ENCODE peak calls at places on chromosome 15, in nine cellular contexts. V is RPMI7951; Q is T-helper 9 cell; D is HTR-8/SVneo; U is naive thymus-derived CD8-positive, alpha-beta T cell; W is stimulated activated CD8-positive, alpha-beta memory T cell treated with anti-CD3 and anti-CD28 coated beads, Interleukin-4, amount 100 ng/mL, for 1 hour; P is effector memory CD8-positive, alpha-beta T cell; Z is EH; X is posterior vena cava. J is an unnamed sample.

GRCh38 chr15:67914537-67915373 is 74.9 kb upstream of the RNU6-1 start:
- DNase-seq in Z (peak), W (no peak), V (no peak), Q (no peak), U (no peak), P (no peak), X (peak), D (no peak), J (peak)

GRCh38 chr15:94576889-94577533 is 345.6 kb downstream of the MCTP2 start:
- DNase-seq in Z (no peak), W (no peak), X (no peak), Q (peak), V (peak), U (no peak), D (peak), P (peak), J (peak)

GRCh38 chr15:77519540-77519939 is 98.9 kb downstream of the HMG20A start:
- DNase-seq in Z (peak), P (no peak), V (no peak), D (no peak), W (no peak), U (no peak), Q (no peak), X (no peak), J (no peak)

GRCh38 chr15:79985571-79985970 is 14.6 kb upstream of the BCL2A1 start:
- DNase-seq in X (no peak), D (no peak), Q (no peak), V (no peak), U (no peak), Z (no peak), P (no peak), W (no peak), J (no peak)

GRCh38 chr15:31352911-31353811 is 26.5 kb downstream of the KLF13 start:
- DNase-seq in W (no peak), Q (no peak), D (peak), U (peak), Z (peak), P (peak), V (peak), X (no peak), J (peak)

GRCh38 chr15:29852201-29852600 is 29.9 kb upstream of the TJP1 start:
- DNase-seq in D (no peak), X (no peak), W (no peak), Z (no peak), P (no peak), U (no peak), Q (no peak), V (no peak), J (no peak)

GRCh38 chr15:25565470-25566264 is 126.8 kb upstream of the UBE3A start:
- DNase-seq in U (no peak), W (no peak), Z (no peak), Q (no peak), D (no peak), V (no peak), P (no peak), X (no peak), J (no peak)

GRCh38 chr15:44035781-44036699 is 159.0 kb downstream of the FRMD5 start:
- DNase-seq in V (no peak), D (no peak), Q (no peak), P (no peak), U (no peak), X (no peak), Z (peak), W (no peak), J (peak)

GRCh38 chr15:74630284-74631086 is 14.8 kb downstream of the CLK3 start:
- DNase-seq in X (peak), P (no peak), U (no peak), W (no peak), Z (no peak), V (no peak), D (no peak), Q (no peak), J (peak)

GRCh38 chr15:38547255-38547997 is 17.2 kb downstream of the RASGRP1 start:
- DNase-seq in Z (peak), W (no peak), X (no peak), Q (no peak), V (peak), D (no peak), U (no peak), P (no peak), J (peak)

GRCh38 chr15:57198654-57199241 is 177.6 kb upstream of the CGNL1 start:
- DNase-seq in P (no peak), Z (peak), U (no peak), D (no peak), V (no peak), W (no peak), Q (no peak), X (no peak), J (no peak)

GRCh38 chr15:29844290-29844903 is 22.1 kb upstream of the TJP1 start:
- DNase-seq in Q (no peak), W (no peak), V (peak), X (no peak), Z (no peak), P (no peak), U (no peak), D (no peak), J (peak)

GRCh38 chr15:50828610-50829206 is 63.2 kb upstream of the SPPL2A start:
- DNase-seq in P (no peak), V (peak), Z (peak), X (no peak), U (no peak), W (no peak), D (peak), Q (no peak), J (peak)

GRCh38 chr15:58357529-58358476 is 74.0 kb upstream of the LIPC start:
- DNase-seq in U (peak), V (no peak), D (no peak), X (no peak), Z (peak), P (no peak), Q (no peak), W (no peak), J (peak)

GRCh38 chr15:47184405-47185221 is 532.7 kb upstream of the SEMA6D start:
- DNase-seq in U (no peak), X (peak), D (peak), W (no peak), V (no peak), P (no peak), Q (no peak), Z (peak), J (peak)

GRCh38 chr15:98905981-98906711 is 101.4 kb downstream of the PGPEP1L start:
- DNase-seq in P (no peak), Q (no peak), U (no peak), V (no peak), D (no peak), W (no peak), X (no peak), Z (peak), J (peak)

GRCh38 chr15:26894181-26894580 is 27.3 kb downstream of the GABRA5 start:
- DNase-seq in X (no peak), W (no peak), U (no peak), D (no peak), Z (no peak), V (no peak), Q (no peak), P (no peak), J (no peak)

GRCh38 chr15:58038426-58039106 is 26.9 kb downstream of the ALDH1A2 start:
- DNase-seq in W (no peak), U (no peak), Z (peak), D (no peak), P (no peak), V (peak), Q (no peak), X (no peak), J (peak)

GRCh38 chr15:54502416-54503075 is 524.3 kb downstream of the UNC13C start:
- DNase-seq in U (no peak), Q (no peak), P (no peak), X (no peak), Z (no peak), V (no peak), D (no peak), W (no peak), J (no peak)

GRCh38 chr15:95132774-95133173 is 901.4 kb downstream of the MCTP2 start:
- DNase-seq in D (peak), Z (peak), P (no peak), W (no peak), V (peak), Q (no peak), X (no peak), U (no peak), J (peak)

GRCh38 chr15:52124270-52124878 is 11.8 kb upstream of the BCL2L10 start:
- DNase-seq in U (no peak), X (no peak), V (peak), Z (peak), D (no peak), W (no peak), P (no peak), Q (no peak), J (peak)

GRCh38 chr15:36479200-36479896 is 100.1 kb upstream of the CDIN1 start:
- DNase-seq in U (no peak), V (peak), P (no peak), W (no peak), Q (no peak), D (no peak), X (no peak), Z (peak), J (peak)

GRCh38 chr15:58309993-58310928 is 121.5 kb upstream of the LIPC start:
- DNase-seq in U (no peak), P (no peak), D (no peak), X (no peak), Z (no peak), Q (no peak), V (no peak), W (no peak), J (no peak)

GRCh38 chr15:31294067-31294466 is 32.6 kb upstream of the KLF13 start:
- DNase-seq in Z (no peak), Q (no peak), D (no peak), V (no peak), U (no peak), P (no peak), W (no peak), X (peak), J (no peak)

GRCh38 chr15:91894606-91895005 is 41.1 kb downstream of the SLCO3A1 start:
- DNase-seq in U (no peak), Z (no peak), V (no peak), P (no peak), W (no peak), D (no peak), X (no peak), Q (no peak), J (peak)

GRCh38 chr15:86892774-86893449 is 813.2 kb downstream of the AGBL1 start:
- DNase-seq in Z (peak), X (no peak), D (no peak), W (no peak), Q (no peak), U (no peak), V (peak), P (no peak), J (no peak)

GRCh38 chr15:62881056-62881455 is 161.5 kb upstream of the TPM1 start:
- DNase-seq in W (no peak), Z (no peak), V (no peak), D (no peak), U (no peak), X (no peak), Q (no peak), P (no peak), J (no peak)

GRCh38 chr15:71542836-71543235 is 267.5 kb upstream of the NR2E3 start:
- DNase-seq in W (no peak), P (no peak), V (peak), D (no peak), U (no peak), Q (no peak), X (no peak), Z (no peak), J (no peak)

GRCh38 chr15:38853608-38854007 is 289.0 kb upstream of the RASGRP1 start:
- DNase-seq in Q (peak), P (no peak), D (no peak), W (no peak), Z (peak), X (no peak), U (peak), V (peak), J (peak)

GRCh38 chr15:96849501-96849900 is 519.0 kb downstream of the NR2F2 start:
- DNase-seq in P (no peak), Z (no peak), Q (no peak), W (no peak), U (no peak), X (no peak), V (peak), D (no peak), J (no peak)

GRCh38 chr15:69666921-69667811 is 214.5 kb downstream of the RPLP1 start:
- DNase-seq in U (no peak), Z (no peak), Q (no peak), V (peak), W (no peak), P (no peak), D (no peak), X (peak), J (no peak)

GRCh38 chr15:82966671-82967071 is 14.2 kb upstream of the HOMER2 start:
- DNase-seq in U (no peak), V (no peak), Z (no peak), W (no peak), D (no peak), Q (no peak), P (no peak), X (no peak), J (no peak)

GRCh38 chr15:95146476-95146875 is 915.1 kb downstream of the MCTP2 start:
- DNase-seq in X (no peak), Q (no peak), U (no peak), W (no peak), V (no peak), Z (no peak), P (no peak), D (no peak), J (no peak)

J was measured in GM23248.